ENCODE peak calls at places on chromosomes 12 and 14, in four cellular contexts. H is K562, K is A549, E is IMR-90. X is an unnamed sample.

GRCh38 chr14:49761839-49762551 is 6.0 kb upstream of the KLHDC2 start:
- DNase-seq in H (no peak), K (no peak), E (no peak), X (peak; percentile 74)

GRCh38 chr14:68236525-68236924 is 416.9 kb downstream of the RAD51B start:
- DNase-seq in K (no peak), E (no peak), H (no peak), X (no peak)

GRCh38 chr14:32709072-32709471 is 229.6 kb upstream of the NPAS3 start:
- DNase-seq in K (peak; percentile 11), H (no peak), E (peak; percentile 77), X (no peak)

GRCh38 chr12:113161415-113162016 is 12.0 kb downstream of the CFAP73 start:
- DNase-seq in H (peak; percentile 94), K (peak; percentile 85), E (no peak), X (no peak)

GRCh38 chr14:71713061-71713850 is 219.0 kb upstream of the RGS6 start:
- DNase-seq in H (no peak), K (no peak), E (peak; percentile 57), X (no peak)

GRCh38 chr14:29810657-29811056 is 117.0 kb downstream of the PRKD1 start:
- DNase-seq in E (no peak), K (no peak), H (no peak), X (no peak)

GRCh38 chr14:30223385-30223785 is 295.7 kb upstream of the PRKD1 start:
- DNase-seq in E (peak; percentile 95), K (peak; percentile 46), H (no peak), X (peak; percentile 71)

GRCh38 chr12:13505636-13506035 is 309.1 kb downstream of the EMP1 start:
- DNase-seq in H (no peak), K (no peak), E (no peak), X (no peak)

GRCh38 chr12:110804406-110804805 is 42.4 kb upstream of the CCDC63 start:
- DNase-seq in K (no peak), H (no peak), E (no peak), X (no peak)

GRCh38 chr12:25126086-25126485 is 68.9 kb downstream of the DNAI7 start:
- DNase-seq in E (no peak), H (no peak), K (no peak), X (no peak)

GRCh38 chr14:96198430-96199133 is 6.1 kb upstream of the BDKRB2 start:
- DNase-seq in H (no peak), E (no peak), K (no peak), X (no peak)

GRCh38 chr14:57486767-57487379 is 6.8 kb downstream of the CCDC198 start:
- DNase-seq in H (peak; percentile 20), K (peak; percentile 54), E (peak; percentile 41), X (peak; percentile 41)

GRCh38 chr12:3315201-3315661 is 175.8 kb upstream of the PRMT8 start:
- DNase-seq in H (no peak), K (no peak), E (peak; percentile 81), X (no peak)

GRCh38 chr14:81314443-81315175 is 85.5 kb downstream of the STON2 start:
- DNase-seq in E (no peak), H (no peak), K (no peak), X (no peak)

GRCh38 chr12:106814649-106815048 is 40.2 kb downstream of the RIC8B start:
- DNase-seq in K (no peak), H (no peak), E (no peak), X (no peak)

GRCh38 chr12:99020871-99021270 is 375.8 kb downstream of the APAF1 start:
- DNase-seq in H (no peak), K (no peak), E (no peak), X (no peak)

GRCh38 chr12:39161686-39162085 is 256.3 kb upstream of the CPNE8 start:
- DNase-seq in H (no peak), E (no peak), K (no peak), X (no peak)

GRCh38 chr12:71061451-71061850 is 96.3 kb downstream of the TSPAN8 start:
- DNase-seq in K (no peak), H (no peak), E (no peak), X (no peak)

GRCh38 chr12:42162198-42162597 is 17.5 kb upstream of the GXYLT1 start:
- DNase-seq in E (peak; percentile 67), H (no peak), K (peak; percentile 56), X (no peak)

GRCh38 chr12:47545938-47546609 is 159.8 kb downstream of the RPAP3 start:
- DNase-seq in H (no peak), E (no peak), K (no peak), X (no peak)

GRCh38 chr12:102833687-102834435 is 83.2 kb downstream of the PAH start:
- DNase-seq in H (no peak), E (no peak), K (peak; percentile 21), X (no peak)

GRCh38 chr12:20628388-20628787 is 66.7 kb upstream of the SLCO1C1 start:
- DNase-seq in K (peak; percentile 10), E (no peak), H (no peak), X (peak; percentile 80)

GRCh38 chr12:25005376-25005775 is 56.5 kb upstream of the BCAT1 start:
- DNase-seq in K (no peak), E (no peak), H (no peak), X (no peak)

GRCh38 chr14:21990116-21990515 is 316.5 kb upstream of the OR4E1 start:
- DNase-seq in K (peak; percentile 27), E (no peak), H (no peak), X (no peak)

GRCh38 chr14:92493024-92493423 is 20.6 kb upstream of the RIN3 start:
- DNase-seq in K (no peak), H (no peak), E (no peak), X (no peak)

GRCh38 chr14:92493492-92493891 is 20.1 kb upstream of the RIN3 start:
- DNase-seq in E (no peak), H (no peak), K (no peak), X (no peak)

GRCh38 chr14:92494512-92494911 is 19.1 kb upstream of the RIN3 start:
- DNase-seq in H (no peak), K (no peak), E (no peak), X (no peak)

GRCh38 chr14:92496458-92496857 is 17.1 kb upstream of the RIN3 start:
- DNase-seq in E (no peak), K (no peak), H (no peak), X (no peak)

DNA sequence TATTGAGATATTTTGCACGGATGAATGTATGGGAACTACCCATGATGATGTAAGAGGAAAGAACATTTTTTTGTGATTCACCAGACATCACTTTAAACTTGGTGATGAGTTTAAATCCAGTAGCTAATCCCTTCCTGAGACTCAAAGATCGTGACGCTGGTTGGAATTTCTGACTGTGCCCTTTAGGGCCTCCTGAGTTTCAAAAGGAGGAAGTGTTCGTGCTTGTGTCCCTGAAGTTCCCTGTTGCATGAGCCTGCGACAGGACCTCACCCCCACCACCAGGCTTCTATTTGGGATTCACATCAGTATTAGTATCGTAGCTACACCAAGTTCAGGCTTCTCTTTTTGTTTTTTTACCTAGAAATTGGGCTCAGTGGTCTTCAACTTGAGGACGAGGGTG is 18.5 kb upstream of the RIN3 start:
- DNase-seq in K (peak; percentile 35), E (peak; percentile 81), H (no peak), X (no peak)
- TF ChIP-seq MAZ in K (no peak), E (no peak), H (no peak), X (no peak)

DNA sequence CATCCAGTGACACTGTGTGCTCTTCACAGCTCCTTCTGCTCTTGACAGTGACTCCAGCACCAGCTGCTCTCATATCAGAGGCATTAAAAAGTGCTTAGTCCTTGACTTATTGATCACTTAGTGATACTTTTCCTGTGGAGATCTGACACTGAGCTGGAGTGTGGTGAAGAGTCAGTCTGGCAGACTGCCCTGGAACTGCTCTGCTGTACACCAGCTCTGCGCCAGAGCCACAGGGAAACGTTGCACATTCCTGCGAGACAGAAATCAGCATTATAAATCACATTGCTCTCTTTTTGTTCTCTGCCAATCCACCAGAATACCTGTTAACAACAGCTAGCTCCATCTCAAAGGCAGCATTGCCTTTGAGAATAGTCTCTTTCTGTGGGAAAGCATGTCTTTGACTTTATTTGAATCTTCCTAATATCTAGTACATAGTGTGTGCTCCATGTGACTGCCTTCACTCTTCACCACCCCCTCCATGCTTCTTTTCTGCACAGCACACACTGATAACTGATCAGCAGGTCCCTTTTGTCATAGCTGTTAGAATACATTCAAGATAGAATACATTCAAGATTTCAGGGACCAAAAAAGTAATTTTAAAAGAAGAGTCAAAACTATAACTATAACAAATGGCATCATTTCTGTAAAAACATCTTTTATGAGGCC is 48.2 kb upstream of the VSX2 start:
- DNase-seq in K (no peak), H (no peak), E (peak; percentile 2), X (no peak)
- TF ChIP-seq MAZ in K (no peak), H (no peak), E (no peak), X (no peak)

GRCh38 chr14:101508196-101508947 is 52.9 kb upstream of the DIO3 start:
- DNase-seq in H (no peak), E (no peak), K (no peak), X (no peak)
- TF ChIP-seq MAZ in H (no peak), E (no peak), K (no peak), X (no peak)

GRCh38 chr12:43786899-43787693 is 19.0 kb downstream of the TWF1 start:
- DNase-seq in H (no peak), E (peak; percentile 74), K (no peak), X (no peak)
- TF ChIP-seq MAZ in H (no peak), E (no peak), K (no peak), X (no peak)

DNA sequence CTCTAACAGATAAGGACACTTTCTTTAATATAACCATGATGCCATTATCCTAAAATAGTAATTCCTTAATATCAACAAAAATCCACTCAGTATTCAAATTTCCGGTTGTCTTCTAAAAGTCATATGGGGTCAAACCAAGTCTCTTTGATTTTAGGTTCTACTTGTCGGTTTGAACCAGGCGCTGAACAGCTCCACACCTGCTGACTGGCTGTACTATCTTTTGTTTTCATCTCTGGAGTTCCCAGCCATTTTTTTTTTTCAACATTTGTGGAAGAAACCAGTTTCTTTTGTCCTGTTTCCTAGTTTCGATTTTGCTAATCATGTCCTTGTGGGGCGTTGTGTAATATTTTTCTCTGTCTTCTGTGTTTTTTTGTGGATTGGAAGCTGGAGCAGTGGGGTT is 50.1 kb downstream of the FZD10 start:
- DNase-seq in H (no peak), E (no peak), K (no peak), X (no peak)
- TF ChIP-seq MAZ in H (no peak), E (no peak), K (no peak), X (no peak)